ENCODE peak calls at places on chromosomes 1 and 21, in six cellular contexts. O, S, W, Y, Z and D are unnamed samples.

GRCh38 chr21:15592271-15592860 is 137.4 kb upstream of the USP25 start:
- DNase-seq in O (peak), S (no peak), W (no peak), Y (no peak), Z (peak), D (no peak)

GRCh38 chr1:85065550-85065949 is 17.2 kb upstream of the MCOLN3 start:
- DNase-seq in O (no peak), S (no peak), W (no peak), Y (no peak), Z (no peak), D (no peak)

GRCh38 chr1:225851810-225852209 is 30.4 kb downstream of the TMEM63A start:
- DNase-seq in O (no peak), S (no peak), W (no peak), Y (no peak), Z (peak), D (no peak)

GRCh38 chr1:53043271-53043670 is 18.7 kb upstream of the PODN start:
- DNase-seq in O (no peak), S (no peak), W (no peak), Y (no peak), Z (peak), D (no peak)

GRCh38 chr1:53284224-53285020 is 43.4 kb downstream of the LRP8 start:
- DNase-seq in O (no peak), S (no peak), W (no peak), Y (no peak), Z (no peak), D (no peak)

GRCh38 chr1:18481190-18481920 is 625 bp downstream of the KLHDC7A start:
- DNase-seq in O (no peak), S (no peak), W (no peak), Y (peak), Z (no peak), D (no peak)

GRCh38 chr1:5566924-5567323 is 425.3 kb downstream of the NPHP4 start:
- DNase-seq in O (no peak), S (no peak), W (no peak), Y (no peak), Z (no peak), D (no peak)

GRCh38 chr1:43978551-43979260 is at the start of gene B4GALT2:
- DNase-seq in O (no peak), S (no peak), W (no peak), Y (peak), Z (peak), D (peak)

GRCh38 chr21:45642122-45642813 is 1.3 kb upstream of the PCBP3 start:
- DNase-seq in O (no peak), S (no peak), W (no peak), Y (no peak), Z (no peak), D (peak)

GRCh38 chr1:86324423-86324822 is 71.7 kb downstream of the ODF2L start:
- DNase-seq in O (no peak), S (no peak), W (no peak), Y (no peak), Z (no peak), D (no peak)

GRCh38 chr1:86317926-86318325 is 78.2 kb downstream of the ODF2L start:
- DNase-seq in O (no peak), S (no peak), W (no peak), Y (no peak), Z (no peak), D (no peak)

GRCh38 chr1:86322241-86322640 is 73.9 kb downstream of the ODF2L start:
- DNase-seq in O (no peak), S (no peak), W (no peak), Y (no peak), Z (no peak), D (no peak)

DNA sequence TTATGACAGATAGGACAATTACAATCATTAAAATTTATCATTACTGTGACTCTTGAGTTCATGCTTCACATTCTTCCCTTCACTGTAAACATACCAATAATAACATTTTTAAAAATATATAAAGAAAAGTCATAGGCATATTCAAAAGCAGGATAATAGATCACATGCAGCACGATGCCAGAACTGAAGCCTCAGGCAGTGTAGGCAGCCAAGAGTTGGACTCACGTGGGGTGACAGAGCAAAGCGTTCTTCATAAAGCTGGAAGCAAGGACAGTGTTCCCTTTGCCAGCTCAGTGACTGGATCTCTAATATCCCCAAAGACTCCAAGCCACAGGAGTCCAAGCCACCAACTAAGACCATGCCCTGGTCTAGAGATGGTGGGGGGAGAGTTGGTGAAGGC is 77.7 kb downstream of the ODF2L start:
- DNase-seq in O (no peak), S (no peak), W (no peak), Y (no peak), Z (no peak), D (no peak)
- TF ChIP-seq EP300 in O (no peak), S (no peak), W (no peak), Y (no peak), Z (no peak), D (no peak)

GRCh38 chr1:40641601-40642242 is 23.8 kb downstream of the RIMS3 start:
- DNase-seq in O (no peak), S (no peak), W (no peak), Y (no peak), Z (no peak), D (no peak)

GRCh38 chr1:40648928-40649591 is 16.4 kb downstream of the RIMS3 start:
- DNase-seq in O (no peak), S (no peak), W (no peak), Y (no peak), Z (no peak), D (no peak)

GRCh38 chr1:40646385-40646784 is 19.1 kb downstream of the RIMS3 start:
- DNase-seq in O (no peak), S (no peak), W (no peak), Y (no peak), Z (peak), D (no peak)

GRCh38 chr1:40649592-40649930 is 15.9 kb downstream of the RIMS3 start:
- DNase-seq in O (no peak), S (no peak), W (no peak), Y (no peak), Z (no peak), D (no peak)

DNA sequence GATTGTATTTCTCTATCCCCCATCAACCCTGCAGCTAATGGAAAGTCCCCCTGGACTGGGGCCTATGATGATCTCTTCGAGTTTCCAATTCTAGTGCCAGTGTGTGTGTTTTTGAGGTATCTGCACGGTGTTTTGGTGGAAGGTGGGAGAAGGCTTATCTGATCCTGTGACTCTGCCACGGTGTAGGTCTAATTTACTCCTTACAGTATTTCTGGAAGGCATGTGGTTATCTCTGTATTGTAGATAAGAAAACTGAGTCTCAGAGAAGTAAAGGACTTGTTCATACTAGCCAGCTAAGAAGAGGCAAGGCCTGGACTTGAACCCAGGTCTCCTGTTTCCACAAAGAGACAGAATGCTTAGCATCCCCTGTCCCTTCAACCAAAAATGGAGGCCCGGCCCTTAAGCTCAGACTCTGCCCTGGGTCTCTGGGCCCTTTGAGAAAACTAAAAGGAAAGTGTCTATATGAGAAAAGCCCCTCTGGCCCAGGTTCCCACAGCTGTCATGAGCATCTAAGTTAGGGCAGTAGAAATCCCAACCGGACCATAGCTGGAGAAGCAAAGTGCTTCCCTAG is 20.3 kb downstream of the RIMS3 start:
- DNase-seq in O (no peak), S (no peak), W (no peak), Y (no peak), Z (no peak), D (no peak)
- TF ChIP-seq EP300 in O (no peak), S (no peak), W (no peak), Y (no peak), Z (no peak), D (no peak)

DNA sequence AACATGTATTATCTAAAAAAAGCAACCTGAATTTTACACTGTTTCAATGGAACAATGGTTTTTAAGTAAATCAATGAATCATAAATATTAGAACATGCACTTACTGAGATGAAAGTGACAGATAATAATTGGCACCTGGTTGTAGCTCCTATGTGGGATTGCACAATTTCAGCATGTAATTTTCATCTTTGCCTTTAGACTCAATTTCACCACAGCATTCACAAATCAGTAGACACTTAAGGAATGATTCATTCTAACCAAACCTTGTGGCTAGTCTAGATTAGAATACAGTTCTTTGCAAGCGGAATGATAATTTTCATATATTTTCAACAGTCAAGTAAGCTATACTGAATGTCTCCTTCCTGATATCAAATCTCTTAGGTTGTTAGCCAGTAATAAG is 853.4 kb downstream of the KCNT2 start:
- DNase-seq in O (no peak), S (no peak), W (no peak), Y (no peak), Z (no peak), D (no peak)
- TF ChIP-seq EP300 in O (no peak), S (no peak), W (no peak), Y (no peak), Z (no peak), D (no peak)

DNA sequence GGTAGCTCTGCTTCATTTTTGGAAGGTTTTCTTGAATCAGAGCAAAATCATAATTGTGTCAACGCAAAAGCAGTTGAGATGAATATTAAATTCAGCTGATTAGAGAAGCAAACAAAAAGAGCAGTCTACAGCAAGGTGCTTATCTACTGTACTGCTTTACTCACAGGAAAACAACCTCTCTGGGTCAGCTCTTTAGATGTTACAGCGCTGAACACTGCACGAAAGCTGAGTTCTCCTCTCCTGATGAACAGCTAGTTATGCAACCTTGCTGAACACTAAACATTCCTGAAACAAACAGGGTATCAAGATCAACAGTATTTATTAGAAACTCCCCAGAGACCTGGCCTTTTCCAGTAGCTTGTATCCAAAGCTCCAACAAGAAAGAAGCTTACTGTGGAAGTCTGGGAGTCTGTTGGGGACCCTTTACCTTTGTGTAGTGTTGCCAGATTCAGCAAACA is 41.3 kb downstream of the TBCE start:
- DNase-seq in O (peak), S (no peak), W (no peak), Y (no peak), Z (peak), D (no peak)
- TF ChIP-seq EP300 in O (no peak), S (no peak), W (no peak), Y (no peak), Z (no peak), D (no peak)